ENCODE peak calls at places on chromosomes 11 and 22, in seven cellular contexts. V is fibroblast of pulmonary artery, Z is nephron progenitor cell, T is D721Med, C is bronchial epithelial cell, X is GM12865, R is hepatocyte. L is an unnamed sample.

GRCh38 chr11:129943036-129943435 is 47.7 kb upstream of the NFRKB start:
- DNase-seq in C (no peak), X (no peak), T (no peak), R (no peak), Z (no peak), V (no peak), L (no peak)

GRCh38 chr22:22045576-22046335 is 63.2 kb upstream of the TOP3B start:
- DNase-seq in R (no peak), T (no peak), C (no peak), V (no peak), Z (no peak), X (no peak), L (no peak)

GRCh38 chr11:1665313-1665712 is 31.7 kb upstream of the KRTAP5-6 start:
- DNase-seq in V (no peak), T (no peak), X (no peak), C (no peak), Z (no peak), R (no peak), L (no peak)

GRCh38 chr11:124788521-124788920 is 11.7 kb downstream of the MSANTD2 start:
- DNase-seq in C (no peak), X (no peak), Z (no peak), V (no peak), T (no peak), R (no peak), L (no peak)

GRCh38 chr11:29214833-29215232 is 802.0 kb downstream of the KCNA4 start:
- DNase-seq in X (no peak), V (peak; percentile 32), T (no peak), C (peak; percentile 57), Z (no peak), R (no peak), L (no peak)

GRCh38 chr11:820655-821512 is 2.2 kb downstream of the PNPLA2 start:
- DNase-seq in Z (no peak), R (peak; percentile 62), C (peak; percentile 49), T (no peak), X (no peak), V (peak; percentile 63), L (no peak)

GRCh38 chr11:62398011-62398994 is 20.5 kb upstream of the SCGB1A1 start:
- DNase-seq in R (peak; percentile 59), V (peak; percentile 45), C (no peak), X (no peak), Z (peak; percentile 33), T (peak; percentile 14), L (no peak)

GRCh38 chr11:62542750-62543567 is 3.6 kb downstream of the AHNAK start:
- DNase-seq in Z (peak; percentile 90), T (peak; percentile 83), C (peak; percentile 73), V (peak; percentile 77), X (peak; percentile 88), R (peak; percentile 85), L (peak; percentile 83)

GRCh38 chr22:39567135-39567946 is 3.2 kb upstream of the CACNA1I start:
- DNase-seq in V (no peak), Z (no peak), X (peak; percentile 41), R (no peak), C (peak; percentile 60), T (no peak), L (no peak)

GRCh38 chr11:132898021-132898420 is 634.3 kb downstream of the OPCML start:
- DNase-seq in T (no peak), V (peak; percentile 21), Z (no peak), R (no peak), C (peak; percentile 20), X (no peak), L (no peak)

GRCh38 chr11:83819936-83820549 is 533.9 kb upstream of the CCDC90B start:
- DNase-seq in T (no peak), Z (no peak), V (peak; percentile 85), R (peak; percentile 74), X (peak; percentile 26), C (peak; percentile 69), L (no peak)

GRCh38 chr11:114179234-114179941 is 116.8 kb upstream of the NNMT start:
- DNase-seq in V (peak; percentile 100), C (no peak), X (no peak), Z (no peak), T (no peak), R (peak; percentile 89), L (no peak)

GRCh38 chr11:76793834-76794291 is 10.7 kb downstream of the TSKU start:
- DNase-seq in Z (no peak), V (no peak), R (peak; percentile 35), X (no peak), C (no peak), T (no peak), L (peak; percentile 9)

GRCh38 chr11:8913961-8914660 is 3.1 kb downstream of the AKIP1 start:
- DNase-seq in V (peak; percentile 73), X (peak; percentile 58), C (peak; percentile 28), Z (peak; percentile 36), R (peak; percentile 58), T (peak; percentile 37), L (peak; percentile 53)

GRCh38 chr11:92886243-92886905 is 83.1 kb upstream of the MTNR1B start:
- DNase-seq in R (peak; percentile 75), V (peak; percentile 70), C (peak; percentile 70), X (peak; percentile 61), T (peak; percentile 48), Z (peak; percentile 57), L (peak; percentile 65)

GRCh38 chr22:35838849-35839646 is 121.4 kb downstream of the APOL5 start:
- DNase-seq in Z (peak; percentile 11), C (peak; percentile 64), R (peak; percentile 71), T (no peak), V (peak; percentile 80), X (peak; percentile 25), L (no peak)
- TF ChIP-seq CTCF in Z (no peak), C (peak; percentile 31), R (peak; percentile 51), T (peak; percentile 48), V (peak; percentile 67), X (peak; percentile 14), L (peak; percentile 7)

GRCh38 chr11:5521540-5521939 is 5.0 kb upstream of the UBQLNL start:
- DNase-seq in V (no peak), C (no peak), T (no peak), X (no peak), Z (no peak), R (no peak), L (no peak)
- TF ChIP-seq CTCF in V (no peak), C (no peak), T (no peak), X (no peak), Z (no peak), R (no peak), L (no peak)

GRCh38 chr11:110429614-110430266 is at the start of gene FDX1:
- DNase-seq in X (peak; percentile 87), C (peak; percentile 54), T (peak; percentile 41), Z (peak; percentile 89), R (peak; percentile 90), V (peak; percentile 80), L (peak; percentile 83)
- TF ChIP-seq CTCF in X (peak; percentile 67), C (peak; percentile 54), T (peak; percentile 45), Z (peak; percentile 44), R (peak; percentile 57), V (peak; percentile 6), L (peak; percentile 73)

GRCh38 chr11:46661836-46662235 is 38.6 kb downstream of the ARHGAP1 start:
- DNase-seq in Z (no peak), R (no peak), C (no peak), X (no peak), V (no peak), T (no peak), L (no peak)
- TF ChIP-seq CTCF in Z (no peak), R (no peak), C (no peak), X (no peak), V (no peak), T (no peak), L (no peak)

GRCh38 chr11:126512741-126513715 is 157.5 kb downstream of the ST3GAL4 start:
- DNase-seq in X (no peak), C (no peak), T (no peak), R (no peak), Z (no peak), V (no peak), L (no peak)

GRCh38 chr11:126515501-126515900 is 160.0 kb downstream of the ST3GAL4 start:
- DNase-seq in V (no peak), C (no peak), Z (no peak), X (no peak), T (no peak), R (no peak), L (no peak)

GRCh38 chr11:126511475-126512115 is 156.1 kb downstream of the ST3GAL4 start:
- DNase-seq in T (no peak), X (no peak), Z (no peak), R (no peak), C (no peak), V (no peak), L (no peak)

GRCh38 chr11:126512251-126512650 is 156.8 kb downstream of the ST3GAL4 start:
- DNase-seq in X (no peak), V (no peak), C (no peak), R (no peak), T (no peak), Z (no peak), L (no peak)

GRCh38 chr11:126514061-126514713 is 158.7 kb downstream of the ST3GAL4 start:
- DNase-seq in Z (no peak), X (no peak), T (no peak), V (no peak), C (no peak), R (no peak), L (no peak)
- TF ChIP-seq CTCF in Z (no peak), X (no peak), T (no peak), V (no peak), C (no peak), R (no peak), L (no peak)

L was measured in GM13976.